ENCODE peak calls at places on chromosomes 16 and 17, in nine cellular contexts. One of them, this sample, is unnamed.

GRCh38 chr16:75254359-75254837 is 3.0 kb upstream of the BCAR1 start:
- DNase-seq in HT-29: no peak
- DNase-seq in GM20000: no peak
- DNase-seq in substantia nigra: no peak
- DNase-seq in activated CD4-positive, alpha-beta T cell treated with anti-CD3 and anti-CD28 coated beads, Interleukin-2, amount 50 U/mL, for 1 hour: no peak
- DNase-seq in testis: no peak
- DNase-seq in cardiac muscle cell: no peak
- DNase-seq in nucleus accumbens: no peak
- DNase-seq in mammary epithelial cell: peak
- DNase-seq in this sample: no peak

GRCh38 chr17:32793841-32794240 is 83.1 kb downstream of the MYO1D start:
- DNase-seq in mammary epithelial cell: no peak
- DNase-seq in GM20000: no peak
- DNase-seq in substantia nigra: no peak
- DNase-seq in testis: no peak
- DNase-seq in nucleus accumbens: no peak
- DNase-seq in HT-29: no peak
- DNase-seq in cardiac muscle cell: no peak
- DNase-seq in activated CD4-positive, alpha-beta T cell treated with anti-CD3 and anti-CD28 coated beads, Interleukin-2, amount 50 U/mL, for 1 hour: no peak
- DNase-seq in this sample: no peak

GRCh38 chr16:81973737-81974136 is 37.5 kb downstream of the SDR42E1 start:
- DNase-seq in nucleus accumbens: no peak
- DNase-seq in activated CD4-positive, alpha-beta T cell treated with anti-CD3 and anti-CD28 coated beads, Interleukin-2, amount 50 U/mL, for 1 hour: no peak
- DNase-seq in HT-29: no peak
- DNase-seq in substantia nigra: no peak
- DNase-seq in cardiac muscle cell: no peak
- DNase-seq in GM20000: no peak
- DNase-seq in mammary epithelial cell: no peak
- DNase-seq in testis: no peak
- DNase-seq in this sample: no peak

GRCh38 chr17:82023447-82024241 is 539 bp downstream of the LRRC45 start:
- DNase-seq in HT-29: peak
- DNase-seq in cardiac muscle cell: peak
- DNase-seq in nucleus accumbens: no peak
- DNase-seq in substantia nigra: no peak
- DNase-seq in mammary epithelial cell: peak
- DNase-seq in activated CD4-positive, alpha-beta T cell treated with anti-CD3 and anti-CD28 coated beads, Interleukin-2, amount 50 U/mL, for 1 hour: no peak
- DNase-seq in GM20000: no peak
- DNase-seq in testis: no peak
- DNase-seq in this sample: no peak

GRCh38 chr17:42670199-42670924 is 6.4 kb downstream of the PLEKHH3 start:
- DNase-seq in cardiac muscle cell: no peak
- DNase-seq in substantia nigra: peak
- DNase-seq in mammary epithelial cell: no peak
- DNase-seq in GM20000: peak
- DNase-seq in nucleus accumbens: no peak
- DNase-seq in HT-29: no peak
- DNase-seq in activated CD4-positive, alpha-beta T cell treated with anti-CD3 and anti-CD28 coated beads, Interleukin-2, amount 50 U/mL, for 1 hour: peak
- DNase-seq in testis: peak
- DNase-seq in this sample: no peak

GRCh38 chr17:31561469-31562412 is 170.3 kb downstream of the RAB11FIP4 start:
- DNase-seq in activated CD4-positive, alpha-beta T cell treated with anti-CD3 and anti-CD28 coated beads, Interleukin-2, amount 50 U/mL, for 1 hour: no peak
- DNase-seq in testis: no peak
- DNase-seq in GM20000: no peak
- DNase-seq in mammary epithelial cell: no peak
- DNase-seq in substantia nigra: peak
- DNase-seq in HT-29: no peak
- DNase-seq in cardiac muscle cell: no peak
- DNase-seq in nucleus accumbens: no peak
- DNase-seq in this sample: peak

GRCh38 chr17:7014995-7015586 is 2.7 kb downstream of the RNASEK start:
- DNase-seq in mammary epithelial cell: peak
- DNase-seq in activated CD4-positive, alpha-beta T cell treated with anti-CD3 and anti-CD28 coated beads, Interleukin-2, amount 50 U/mL, for 1 hour: peak
- DNase-seq in substantia nigra: no peak
- DNase-seq in HT-29: no peak
- DNase-seq in GM20000: peak
- DNase-seq in cardiac muscle cell: no peak
- DNase-seq in testis: no peak
- DNase-seq in nucleus accumbens: no peak
- DNase-seq in this sample: peak

GRCh38 chr17:14320734-14321475 is 20.0 kb downstream of the HS3ST3B1 start:
- DNase-seq in substantia nigra: no peak
- DNase-seq in testis: no peak
- DNase-seq in activated CD4-positive, alpha-beta T cell treated with anti-CD3 and anti-CD28 coated beads, Interleukin-2, amount 50 U/mL, for 1 hour: no peak
- DNase-seq in HT-29: no peak
- DNase-seq in mammary epithelial cell: no peak
- DNase-seq in nucleus accumbens: no peak
- DNase-seq in GM20000: no peak
- DNase-seq in cardiac muscle cell: no peak
- DNase-seq in this sample: no peak

GRCh38 chr17:66250686-66251085 is 21.5 kb upstream of the APOH start:
- DNase-seq in GM20000: no peak
- DNase-seq in cardiac muscle cell: no peak
- DNase-seq in nucleus accumbens: no peak
- DNase-seq in mammary epithelial cell: no peak
- DNase-seq in testis: no peak
- DNase-seq in substantia nigra: no peak
- DNase-seq in HT-29: no peak
- DNase-seq in activated CD4-positive, alpha-beta T cell treated with anti-CD3 and anti-CD28 coated beads, Interleukin-2, amount 50 U/mL, for 1 hour: no peak
- DNase-seq in this sample: no peak

GRCh38 chr16:31325171-31325570 is 29.8 kb upstream of the ITGAX start:
- DNase-seq in nucleus accumbens: no peak
- DNase-seq in GM20000: no peak
- DNase-seq in activated CD4-positive, alpha-beta T cell treated with anti-CD3 and anti-CD28 coated beads, Interleukin-2, amount 50 U/mL, for 1 hour: no peak
- DNase-seq in testis: no peak
- DNase-seq in cardiac muscle cell: no peak
- DNase-seq in HT-29: no peak
- DNase-seq in mammary epithelial cell: no peak
- DNase-seq in substantia nigra: no peak
- DNase-seq in this sample: no peak

GRCh38 chr17:2068101-2068518 is 13.2 kb downstream of the HIC1 start:
- DNase-seq in GM20000: no peak
- DNase-seq in cardiac muscle cell: no peak
- DNase-seq in activated CD4-positive, alpha-beta T cell treated with anti-CD3 and anti-CD28 coated beads, Interleukin-2, amount 50 U/mL, for 1 hour: no peak
- DNase-seq in HT-29: no peak
- DNase-seq in substantia nigra: no peak
- DNase-seq in testis: no peak
- DNase-seq in mammary epithelial cell: no peak
- DNase-seq in nucleus accumbens: no peak
- DNase-seq in this sample: peak

GRCh38 chr17:8631554-8631877 is 991 bp upstream of the MYH10 start:
- DNase-seq in nucleus accumbens: no peak
- DNase-seq in cardiac muscle cell: no peak
- DNase-seq in substantia nigra: no peak
- DNase-seq in testis: no peak
- DNase-seq in mammary epithelial cell: no peak
- DNase-seq in GM20000: no peak
- DNase-seq in HT-29: no peak
- DNase-seq in activated CD4-positive, alpha-beta T cell treated with anti-CD3 and anti-CD28 coated beads, Interleukin-2, amount 50 U/mL, for 1 hour: no peak
- DNase-seq in this sample: no peak

GRCh38 chr16:67959520-67959919 is 8.9 kb downstream of the SLC12A4 start:
- DNase-seq in nucleus accumbens: no peak
- DNase-seq in substantia nigra: no peak
- DNase-seq in cardiac muscle cell: no peak
- DNase-seq in GM20000: no peak
- DNase-seq in HT-29: no peak
- DNase-seq in mammary epithelial cell: no peak
- DNase-seq in activated CD4-positive, alpha-beta T cell treated with anti-CD3 and anti-CD28 coated beads, Interleukin-2, amount 50 U/mL, for 1 hour: no peak
- DNase-seq in testis: peak
- DNase-seq in this sample: peak

GRCh38 chr16:62821771-62822170 is 785.5 kb upstream of the CDH8 start:
- DNase-seq in activated CD4-positive, alpha-beta T cell treated with anti-CD3 and anti-CD28 coated beads, Interleukin-2, amount 50 U/mL, for 1 hour: no peak
- DNase-seq in nucleus accumbens: no peak
- DNase-seq in cardiac muscle cell: no peak
- DNase-seq in substantia nigra: no peak
- DNase-seq in GM20000: no peak
- DNase-seq in testis: no peak
- DNase-seq in HT-29: no peak
- DNase-seq in mammary epithelial cell: no peak
- DNase-seq in this sample: no peak

GRCh38 chr17:45261577-45262515 is at the start of gene SPATA32:
- DNase-seq in GM20000: peak
- DNase-seq in nucleus accumbens: no peak
- DNase-seq in cardiac muscle cell: peak
- DNase-seq in mammary epithelial cell: no peak
- DNase-seq in activated CD4-positive, alpha-beta T cell treated with anti-CD3 and anti-CD28 coated beads, Interleukin-2, amount 50 U/mL, for 1 hour: peak
- DNase-seq in testis: peak
- DNase-seq in substantia nigra: peak
- DNase-seq in HT-29: no peak
- DNase-seq in this sample: peak

GRCh38 chr16:87206646-87207451 is 110.3 kb downstream of the C16orf95 start:
- DNase-seq in cardiac muscle cell: no peak
- DNase-seq in substantia nigra: no peak
- DNase-seq in HT-29: no peak
- DNase-seq in nucleus accumbens: no peak
- DNase-seq in GM20000: no peak
- DNase-seq in mammary epithelial cell: peak
- DNase-seq in testis: no peak
- DNase-seq in activated CD4-positive, alpha-beta T cell treated with anti-CD3 and anti-CD28 coated beads, Interleukin-2, amount 50 U/mL, for 1 hour: no peak
- DNase-seq in this sample: peak

GRCh38 chr17:76014100-76014924 is 12.8 kb downstream of the EVPL start:
- DNase-seq in substantia nigra: peak
- DNase-seq in testis: peak
- DNase-seq in mammary epithelial cell: peak
- DNase-seq in HT-29: peak
- DNase-seq in activated CD4-positive, alpha-beta T cell treated with anti-CD3 and anti-CD28 coated beads, Interleukin-2, amount 50 U/mL, for 1 hour: peak
- DNase-seq in GM20000: peak
- DNase-seq in cardiac muscle cell: peak
- DNase-seq in nucleus accumbens: no peak
- DNase-seq in this sample: peak

GRCh38 chr17:55743103-55743679 is 7.7 kb upstream of the PCTP start:
- DNase-seq in nucleus accumbens: no peak
- DNase-seq in testis: no peak
- DNase-seq in GM20000: no peak
- DNase-seq in activated CD4-positive, alpha-beta T cell treated with anti-CD3 and anti-CD28 coated beads, Interleukin-2, amount 50 U/mL, for 1 hour: no peak
- DNase-seq in HT-29: peak
- DNase-seq in mammary epithelial cell: peak
- DNase-seq in cardiac muscle cell: no peak
- DNase-seq in substantia nigra: peak
- DNase-seq in this sample: peak

GRCh38 chr16:15907863-15908478 is 19.6 kb upstream of the CEP20 start:
- DNase-seq in mammary epithelial cell: peak
- DNase-seq in nucleus accumbens: no peak
- DNase-seq in testis: peak
- DNase-seq in HT-29: peak
- DNase-seq in activated CD4-positive, alpha-beta T cell treated with anti-CD3 and anti-CD28 coated beads, Interleukin-2, amount 50 U/mL, for 1 hour: no peak
- DNase-seq in cardiac muscle cell: peak
- DNase-seq in GM20000: peak
- DNase-seq in substantia nigra: no peak
- DNase-seq in this sample: peak

GRCh38 chr17:42031584-42031983 is 11.7 kb downstream of the NKIRAS2 start:
- DNase-seq in testis: no peak
- DNase-seq in HT-29: no peak
- DNase-seq in nucleus accumbens: no peak
- DNase-seq in cardiac muscle cell: no peak
- DNase-seq in mammary epithelial cell: no peak
- DNase-seq in GM20000: no peak
- DNase-seq in substantia nigra: no peak
- DNase-seq in activated CD4-positive, alpha-beta T cell treated with anti-CD3 and anti-CD28 coated beads, Interleukin-2, amount 50 U/mL, for 1 hour: no peak
- DNase-seq in this sample: no peak

GRCh38 chr17:7929158-7930029 is at the start of gene KCNAB3:
- DNase-seq in substantia nigra: peak
- DNase-seq in testis: peak
- DNase-seq in mammary epithelial cell: peak
- DNase-seq in GM20000: peak
- DNase-seq in HT-29: no peak
- DNase-seq in activated CD4-positive, alpha-beta T cell treated with anti-CD3 and anti-CD28 coated beads, Interleukin-2, amount 50 U/mL, for 1 hour: peak
- DNase-seq in nucleus accumbens: no peak
- DNase-seq in cardiac muscle cell: peak
- DNase-seq in this sample: no peak

This sample was measured in HT1080.